ENCODE peak calls at places on chromosome 7, in six cellular contexts. One of them, this sample, is unnamed.

GRCh38 chr7:24971333-24972165 is 8.4 kb downstream of the OSBPL3 start:
- DNase-seq in naive thymus-derived CD4-positive, alpha-beta T cell: no peak
- DNase-seq in gastrocnemius medialis: peak; percentile 23
- DNase-seq in lower lobe of right lung: no peak
- DNase-seq in mesendoderm: peak; percentile 66
- DNase-seq in stomach: no peak
- DNase-seq in this sample: no peak

GRCh38 chr7:75727881-75728592 is 10.7 kb downstream of the HIP1 start:
- DNase-seq in naive thymus-derived CD4-positive, alpha-beta T cell: no peak
- DNase-seq in gastrocnemius medialis: no peak
- DNase-seq in lower lobe of right lung: peak; percentile 91
- DNase-seq in mesendoderm: peak; percentile 53
- DNase-seq in stomach: peak; percentile 90
- DNase-seq in this sample: peak; percentile 90

GRCh38 chr7:81187768-81188167 is 268.9 kb upstream of the SEMA3C start:
- DNase-seq in naive thymus-derived CD4-positive, alpha-beta T cell: no peak
- DNase-seq in gastrocnemius medialis: no peak
- DNase-seq in lower lobe of right lung: no peak
- DNase-seq in mesendoderm: no peak
- DNase-seq in stomach: no peak
- DNase-seq in this sample: no peak

GRCh38 chr7:73829921-73830617 is 727 bp upstream of the CLDN4 start:
- DNase-seq in naive thymus-derived CD4-positive, alpha-beta T cell: no peak
- DNase-seq in gastrocnemius medialis: no peak
- DNase-seq in lower lobe of right lung: no peak
- DNase-seq in mesendoderm: no peak
- DNase-seq in stomach: no peak
- DNase-seq in this sample: peak; percentile 57

GRCh38 chr7:32881074-32881982 is 10.2 kb downstream of the KBTBD2 start:
- DNase-seq in naive thymus-derived CD4-positive, alpha-beta T cell: no peak
- DNase-seq in gastrocnemius medialis: no peak
- DNase-seq in lower lobe of right lung: no peak
- DNase-seq in mesendoderm: no peak
- DNase-seq in stomach: no peak
- DNase-seq in this sample: no peak

GRCh38 chr7:2258661-2259365 is 16.8 kb downstream of the NUDT1 start:
- DNase-seq in naive thymus-derived CD4-positive, alpha-beta T cell: no peak
- DNase-seq in gastrocnemius medialis: no peak
- DNase-seq in lower lobe of right lung: peak; percentile 44
- DNase-seq in mesendoderm: no peak
- DNase-seq in stomach: no peak
- DNase-seq in this sample: peak; percentile 73

GRCh38 chr7:92588561-92588960 is 1.6 kb downstream of the FAM133B start:
- DNase-seq in naive thymus-derived CD4-positive, alpha-beta T cell: no peak
- DNase-seq in gastrocnemius medialis: no peak
- DNase-seq in lower lobe of right lung: no peak
- DNase-seq in mesendoderm: no peak
- DNase-seq in stomach: no peak
- DNase-seq in this sample: no peak

GRCh38 chr7:34165927-34166550 is 260.7 kb downstream of the BMPER start:
- DNase-seq in naive thymus-derived CD4-positive, alpha-beta T cell: no peak
- DNase-seq in gastrocnemius medialis: no peak
- DNase-seq in lower lobe of right lung: no peak
- DNase-seq in mesendoderm: peak; percentile 57
- DNase-seq in stomach: no peak
- DNase-seq in this sample: no peak

GRCh38 chr7:2105917-2106316 is 126.8 kb downstream of the MAD1L1 start:
- DNase-seq in naive thymus-derived CD4-positive, alpha-beta T cell: no peak
- DNase-seq in gastrocnemius medialis: no peak
- DNase-seq in lower lobe of right lung: no peak
- DNase-seq in mesendoderm: peak; percentile 59
- DNase-seq in stomach: no peak
- DNase-seq in this sample: no peak

GRCh38 chr7:23205861-23206510 is 24.1 kb downstream of the NUP42 start:
- DNase-seq in naive thymus-derived CD4-positive, alpha-beta T cell: no peak
- DNase-seq in gastrocnemius medialis: no peak
- DNase-seq in lower lobe of right lung: peak; percentile 51
- DNase-seq in mesendoderm: no peak
- DNase-seq in stomach: no peak
- DNase-seq in this sample: no peak

GRCh38 chr7:49030221-49030620 is 105.9 kb downstream of the CDC14C start:
- DNase-seq in naive thymus-derived CD4-positive, alpha-beta T cell: no peak
- DNase-seq in gastrocnemius medialis: no peak
- DNase-seq in lower lobe of right lung: no peak
- DNase-seq in mesendoderm: no peak
- DNase-seq in stomach: no peak
- DNase-seq in this sample: no peak

GRCh38 chr7:79182283-79182682 is 271.2 kb downstream of the MAGI2 start:
- DNase-seq in naive thymus-derived CD4-positive, alpha-beta T cell: no peak
- DNase-seq in gastrocnemius medialis: no peak
- DNase-seq in lower lobe of right lung: no peak
- DNase-seq in mesendoderm: no peak
- DNase-seq in stomach: no peak
- DNase-seq in this sample: no peak

GRCh38 chr7:90256778-90257177 is 11.8 kb downstream of the CFAP69 start:
- DNase-seq in naive thymus-derived CD4-positive, alpha-beta T cell: no peak
- DNase-seq in gastrocnemius medialis: no peak
- DNase-seq in lower lobe of right lung: no peak
- DNase-seq in mesendoderm: no peak
- DNase-seq in stomach: no peak
- DNase-seq in this sample: no peak

GRCh38 chr7:17915168-17915567 is 25.1 kb downstream of the SNX13 start:
- DNase-seq in naive thymus-derived CD4-positive, alpha-beta T cell: no peak
- DNase-seq in gastrocnemius medialis: no peak
- DNase-seq in lower lobe of right lung: no peak
- DNase-seq in mesendoderm: peak; percentile 69
- DNase-seq in stomach: no peak
- DNase-seq in this sample: peak; percentile 22

DNA sequence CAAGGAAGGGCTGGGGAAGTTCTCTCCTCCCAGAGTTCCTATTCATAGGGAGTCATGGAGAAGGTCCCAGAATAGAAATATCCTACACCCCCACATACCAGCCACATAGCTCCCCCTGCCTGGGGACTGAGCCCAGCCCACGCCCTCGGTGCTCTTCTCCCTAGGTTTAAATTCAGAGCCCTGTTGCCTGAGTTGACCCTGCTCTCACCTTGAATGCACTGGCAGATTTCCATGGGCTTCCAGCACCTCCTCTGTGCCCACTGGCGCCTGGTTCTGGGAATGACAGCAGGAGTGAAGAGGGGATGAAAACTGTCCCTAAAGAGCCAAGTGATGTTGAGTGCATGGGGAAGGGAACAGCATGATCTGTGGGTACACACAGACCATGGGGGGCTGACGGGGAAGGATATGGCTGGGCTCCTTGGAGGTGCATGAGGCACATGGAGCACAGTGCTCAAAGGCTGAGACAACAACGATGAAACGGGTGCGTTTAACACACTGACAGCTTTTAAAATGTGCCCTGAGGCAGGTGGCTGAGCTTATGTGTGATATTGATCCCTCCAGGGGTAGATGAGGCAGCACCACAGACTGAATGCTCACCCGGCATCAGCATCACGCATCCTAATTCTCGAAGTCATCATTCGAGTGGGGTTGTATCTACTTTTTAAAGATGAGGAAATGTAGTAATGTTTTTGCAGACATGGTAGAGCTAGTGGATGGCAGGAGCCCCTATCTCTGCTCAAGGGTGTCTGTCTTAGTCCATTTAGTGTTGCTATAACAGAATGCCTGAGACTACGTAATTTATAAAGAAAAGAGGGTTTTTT is 53.7 kb upstream of the IGFBP3 start:
- DNase-seq in naive thymus-derived CD4-positive, alpha-beta T cell: no peak
- DNase-seq in gastrocnemius medialis: no peak
- DNase-seq in lower lobe of right lung: no peak
- DNase-seq in mesendoderm: no peak
- DNase-seq in stomach: no peak
- DNase-seq in this sample: no peak
- H3K4me1 ChIP-seq in naive thymus-derived CD4-positive, alpha-beta T cell: no peaks in the 10 kb centered on the region
- H3K4me1 ChIP-seq in gastrocnemius medialis: no peaks in the 10 kb centered on the region
- H3K4me1 ChIP-seq in lower lobe of right lung: peaks cover 18% of the 10 kb centered on the region
- H3K4me1 ChIP-seq in mesendoderm: peaks cover 2% of the 10 kb centered on the region
- H3K4me1 ChIP-seq in stomach: peaks cover 14% of the 10 kb centered on the region
- H3K4me1 ChIP-seq in this sample: peaks cover 7% of the 10 kb centered on the region

GRCh38 chr7:122407195-122407594 is 102.6 kb upstream of the FEZF1 start:
- DNase-seq in naive thymus-derived CD4-positive, alpha-beta T cell: no peak
- DNase-seq in gastrocnemius medialis: no peak
- DNase-seq in lower lobe of right lung: no peak
- DNase-seq in mesendoderm: no peak
- DNase-seq in stomach: no peak
- DNase-seq in this sample: no peak
- H3K4me1 ChIP-seq in naive thymus-derived CD4-positive, alpha-beta T cell: no peaks in the 10 kb centered on the region
- H3K4me1 ChIP-seq in gastrocnemius medialis: no peaks in the 10 kb centered on the region
- H3K4me1 ChIP-seq in lower lobe of right lung: no peaks in the 10 kb centered on the region
- H3K4me1 ChIP-seq in mesendoderm: no peaks in the 10 kb centered on the region
- H3K4me1 ChIP-seq in stomach: no peaks in the 10 kb centered on the region
- H3K4me1 ChIP-seq in this sample: no peaks in the 10 kb centered on the region

GRCh38 chr7:28178537-28178936 is 2.1 kb downstream of the JAZF1 start:
- DNase-seq in naive thymus-derived CD4-positive, alpha-beta T cell: no peak
- DNase-seq in gastrocnemius medialis: no peak
- DNase-seq in lower lobe of right lung: no peak
- DNase-seq in mesendoderm: no peak
- DNase-seq in stomach: no peak
- DNase-seq in this sample: no peak
- H3K4me1 ChIP-seq in naive thymus-derived CD4-positive, alpha-beta T cell: peaks cover 11% of the 10 kb centered on the region
- H3K4me1 ChIP-seq in gastrocnemius medialis: peaks cover 28% of the 10 kb centered on the region
- H3K4me1 ChIP-seq in lower lobe of right lung: peaks cover 29% of the 10 kb centered on the region
- H3K4me1 ChIP-seq in mesendoderm: no peaks in the 10 kb centered on the region
- H3K4me1 ChIP-seq in stomach: peaks cover 62% of the 10 kb centered on the region
- H3K4me1 ChIP-seq in this sample: peaks cover 29% of the 10 kb centered on the region

GRCh38 chr7:114648680-114649079 is 234.1 kb downstream of the FOXP2 start:
- DNase-seq in naive thymus-derived CD4-positive, alpha-beta T cell: no peak
- DNase-seq in gastrocnemius medialis: no peak
- DNase-seq in lower lobe of right lung: no peak
- DNase-seq in mesendoderm: no peak
- DNase-seq in stomach: no peak
- DNase-seq in this sample: no peak

GRCh38 chr7:114653391-114654088 is 238.9 kb downstream of the FOXP2 start:
- DNase-seq in naive thymus-derived CD4-positive, alpha-beta T cell: no peak
- DNase-seq in gastrocnemius medialis: no peak
- DNase-seq in lower lobe of right lung: no peak
- DNase-seq in mesendoderm: no peak
- DNase-seq in stomach: no peak
- DNase-seq in this sample: no peak

GRCh38 chr7:114649689-114650088 is 235.1 kb downstream of the FOXP2 start:
- DNase-seq in naive thymus-derived CD4-positive, alpha-beta T cell: no peak
- DNase-seq in gastrocnemius medialis: no peak
- DNase-seq in lower lobe of right lung: no peak
- DNase-seq in mesendoderm: no peak
- DNase-seq in stomach: no peak
- DNase-seq in this sample: no peak

GRCh38 chr7:114650491-114650890 is 235.9 kb downstream of the FOXP2 start:
- DNase-seq in naive thymus-derived CD4-positive, alpha-beta T cell: no peak
- DNase-seq in gastrocnemius medialis: no peak
- DNase-seq in lower lobe of right lung: no peak
- DNase-seq in mesendoderm: peak; percentile 58
- DNase-seq in stomach: no peak
- DNase-seq in this sample: no peak

DNA sequence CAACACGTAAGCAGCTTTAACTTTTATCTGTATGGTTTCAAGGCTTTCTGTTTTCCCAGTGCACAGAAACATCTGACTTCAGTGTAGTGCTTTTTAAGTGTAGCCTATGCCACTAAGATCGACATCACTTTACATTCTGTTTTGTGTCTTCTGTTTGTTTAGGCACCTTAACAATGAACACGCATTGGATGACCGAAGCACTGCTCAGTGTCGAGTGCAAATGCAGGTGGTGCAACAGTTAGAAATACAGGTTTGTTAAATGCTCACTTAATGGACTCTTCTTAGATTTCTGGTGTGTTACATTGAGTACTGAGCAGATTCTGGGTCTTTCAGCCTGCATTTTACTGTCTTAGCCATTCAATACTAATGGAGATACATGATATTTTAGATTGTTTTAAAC is 237.4 kb downstream of the FOXP2 start:
- DNase-seq in naive thymus-derived CD4-positive, alpha-beta T cell: no peak
- DNase-seq in gastrocnemius medialis: no peak
- DNase-seq in lower lobe of right lung: no peak
- DNase-seq in mesendoderm: no peak
- DNase-seq in stomach: no peak
- DNase-seq in this sample: no peak
- H3K4me1 ChIP-seq in naive thymus-derived CD4-positive, alpha-beta T cell: no peaks in the 10 kb centered on the region
- H3K4me1 ChIP-seq in gastrocnemius medialis: peaks cover 6% of the 10 kb centered on the region
- H3K4me1 ChIP-seq in lower lobe of right lung: no peaks in the 10 kb centered on the region
- H3K4me1 ChIP-seq in mesendoderm: no peaks in the 10 kb centered on the region
- H3K4me1 ChIP-seq in stomach: peaks cover 4% of the 10 kb centered on the region
- H3K4me1 ChIP-seq in this sample: no peaks in the 10 kb centered on the region

DNA sequence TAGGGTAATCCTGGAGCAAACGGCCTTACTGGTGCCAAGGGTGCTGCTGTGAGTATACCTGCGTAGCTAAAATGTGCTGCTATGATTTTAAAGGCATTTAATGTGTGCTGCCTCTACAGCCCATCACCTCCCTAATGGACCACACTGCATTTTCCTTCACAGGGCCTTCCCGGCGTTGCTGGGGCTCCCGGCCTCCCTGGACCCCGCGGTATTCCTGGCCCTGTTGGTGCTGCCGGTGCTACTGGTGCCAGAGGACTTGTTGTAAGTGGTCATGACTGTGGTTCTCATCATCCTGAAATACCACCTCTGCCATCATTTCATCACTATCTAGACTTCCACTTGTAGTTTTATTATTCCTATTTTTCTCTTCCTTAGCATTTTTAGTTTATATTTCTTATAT is 14.9 kb downstream of the COL1A2 start:
- DNase-seq in naive thymus-derived CD4-positive, alpha-beta T cell: no peak
- DNase-seq in gastrocnemius medialis: no peak
- DNase-seq in lower lobe of right lung: no peak
- DNase-seq in mesendoderm: no peak
- DNase-seq in stomach: no peak
- DNase-seq in this sample: no peak
- H3K4me1 ChIP-seq in naive thymus-derived CD4-positive, alpha-beta T cell: no peaks in the 10 kb centered on the region
- H3K4me1 ChIP-seq in gastrocnemius medialis: no peaks in the 10 kb centered on the region
- H3K4me1 ChIP-seq in lower lobe of right lung: peaks cover 8% of the 10 kb centered on the region
- H3K4me1 ChIP-seq in mesendoderm: no peaks in the 10 kb centered on the region
- H3K4me1 ChIP-seq in stomach: no peaks in the 10 kb centered on the region
- H3K4me1 ChIP-seq in this sample: no peaks in the 10 kb centered on the region